ENCODE peak calls at places on chromosomes 2 and 18, in four cellular contexts. One of them, this sample, is unnamed.

GRCh38 chr2:72985891-72986683 is 68.8 kb downstream of the EMX1 start:
- DNase-seq in NCI-H524: no peak
- DNase-seq in skeletal muscle cell: no peak
- DNase-seq in ACHN: no peak
- DNase-seq in this sample: no peak

GRCh38 chr2:240983996-240984498 is 14.4 kb upstream of the SNED1 start:
- DNase-seq in NCI-H524: no peak
- DNase-seq in skeletal muscle cell: no peak
- DNase-seq in ACHN: no peak
- DNase-seq in this sample: no peak

GRCh38 chr18:7116832-7117389 is 686 bp downstream of the LAMA1 start:
- DNase-seq in NCI-H524: no peak
- DNase-seq in skeletal muscle cell: no peak
- DNase-seq in ACHN: peak
- DNase-seq in this sample: no peak

GRCh38 chr2:167509585-167509984 is 621.3 kb downstream of the XIRP2 start:
- DNase-seq in NCI-H524: no peak
- DNase-seq in skeletal muscle cell: peak
- DNase-seq in ACHN: peak
- DNase-seq in this sample: no peak

GRCh38 chr2:11008773-11009172 is 97.0 kb downstream of the KCNF1 start:
- DNase-seq in NCI-H524: no peak
- DNase-seq in skeletal muscle cell: no peak
- DNase-seq in ACHN: no peak
- DNase-seq in this sample: peak

GRCh38 chr2:64525323-64525625 is 1.1 kb downstream of the AFTPH start:
- DNase-seq in NCI-H524: no peak
- DNase-seq in skeletal muscle cell: no peak
- DNase-seq in ACHN: peak
- DNase-seq in this sample: no peak

GRCh38 chr18:77870238-77870637 is 620.6 kb downstream of the GALR1 start:
- DNase-seq in NCI-H524: no peak
- DNase-seq in skeletal muscle cell: no peak
- DNase-seq in ACHN: no peak
- DNase-seq in this sample: no peak

GRCh38 chr2:57759822-57760300 is 286.7 kb upstream of the VRK2 start:
- DNase-seq in NCI-H524: peak
- DNase-seq in skeletal muscle cell: peak
- DNase-seq in ACHN: peak
- DNase-seq in this sample: peak

GRCh38 chr2:120804446-120804845 is 68.8 kb downstream of the GLI2 start:
- DNase-seq in NCI-H524: no peak
- DNase-seq in skeletal muscle cell: no peak
- DNase-seq in ACHN: no peak
- DNase-seq in this sample: no peak

GRCh38 chr2:237625216-237625705 is 2.1 kb upstream of the LRRFIP1 start:
- DNase-seq in NCI-H524: no peak
- DNase-seq in skeletal muscle cell: no peak
- DNase-seq in ACHN: no peak
- DNase-seq in this sample: no peak

GRCh38 chr2:61257446-61257845 is 95.5 kb downstream of the C2orf74 start:
- DNase-seq in NCI-H524: no peak
- DNase-seq in skeletal muscle cell: no peak
- DNase-seq in ACHN: no peak
- DNase-seq in this sample: no peak

GRCh38 chr2:206443735-206444527 is 599 bp downstream of the ADAM23 start:
- DNase-seq in NCI-H524: no peak
- DNase-seq in skeletal muscle cell: no peak
- DNase-seq in ACHN: peak
- DNase-seq in this sample: peak

GRCh38 chr2:168434164-168434563 is 21.9 kb upstream of the CERS6 start:
- DNase-seq in NCI-H524: peak
- DNase-seq in skeletal muscle cell: no peak
- DNase-seq in ACHN: no peak
- DNase-seq in this sample: peak

GRCh38 chr2:75518638-75519465 is 41.9 kb downstream of the EVA1A start:
- DNase-seq in NCI-H524: no peak
- DNase-seq in skeletal muscle cell: no peak
- DNase-seq in ACHN: no peak
- DNase-seq in this sample: no peak

GRCh38 chr18:74990563-74991081 is 218.3 kb downstream of the PTGR3 start:
- DNase-seq in NCI-H524: peak
- DNase-seq in skeletal muscle cell: no peak
- DNase-seq in ACHN: no peak
- DNase-seq in this sample: no peak

GRCh38 chr18:2683055-2683454 is 27.5 kb downstream of the SMCHD1 start:
- DNase-seq in NCI-H524: no peak
- DNase-seq in skeletal muscle cell: no peak
- DNase-seq in ACHN: no peak
- DNase-seq in this sample: no peak

GRCh38 chr2:33366473-33366872 is 110.0 kb upstream of the RASGRP3 start:
- DNase-seq in NCI-H524: no peak
- DNase-seq in skeletal muscle cell: peak
- DNase-seq in ACHN: no peak
- DNase-seq in this sample: no peak

GRCh38 chr2:216029416-216030129 is 16.2 kb upstream of the MREG start:
- DNase-seq in NCI-H524: no peak
- DNase-seq in skeletal muscle cell: no peak
- DNase-seq in ACHN: no peak
- DNase-seq in this sample: no peak

GRCh38 chr18:48363167-48363566 is 46.0 kb downstream of the ZBTB7C start:
- DNase-seq in NCI-H524: no peak
- DNase-seq in skeletal muscle cell: no peak
- DNase-seq in ACHN: no peak
- DNase-seq in this sample: no peak

GRCh38 chr2:12284037-12284436 is 432.7 kb upstream of the TRIB2 start:
- DNase-seq in NCI-H524: no peak
- DNase-seq in skeletal muscle cell: no peak
- DNase-seq in ACHN: no peak
- DNase-seq in this sample: no peak

GRCh38 chr2:240619506-240620148 is 5.7 kb upstream of the GPR35 start:
- DNase-seq in NCI-H524: no peak
- DNase-seq in skeletal muscle cell: no peak
- DNase-seq in ACHN: no peak
- DNase-seq in this sample: no peak

GRCh38 chr2:54657664-54658083 is 65.8 kb upstream of the EML6 start:
- DNase-seq in NCI-H524: no peak
- DNase-seq in skeletal muscle cell: no peak
- DNase-seq in ACHN: peak
- DNase-seq in this sample: no peak

GRCh38 chr2:1551905-1552304 is 138.6 kb downstream of the TPO start:
- DNase-seq in NCI-H524: no peak
- DNase-seq in skeletal muscle cell: no peak
- DNase-seq in ACHN: no peak
- DNase-seq in this sample: no peak

GRCh38 chr2:235518317-235519090 is 24.7 kb downstream of the AGAP1 start:
- DNase-seq in NCI-H524: no peak
- DNase-seq in skeletal muscle cell: no peak
- DNase-seq in ACHN: no peak
- DNase-seq in this sample: peak

GRCh38 chr2:109238580-109238979 is 109.6 kb downstream of the SH3RF3 start:
- DNase-seq in NCI-H524: no peak
- DNase-seq in skeletal muscle cell: peak
- DNase-seq in ACHN: no peak
- DNase-seq in this sample: peak

GRCh38 chr2:192669505-192670082 is 474.9 kb upstream of the TMEFF2 start:
- DNase-seq in NCI-H524: no peak
- DNase-seq in skeletal muscle cell: no peak
- DNase-seq in ACHN: peak
- DNase-seq in this sample: no peak

GRCh38 chr2:138948070-138948539 is 167.9 kb upstream of the NXPH2 start:
- DNase-seq in NCI-H524: no peak
- DNase-seq in skeletal muscle cell: peak
- DNase-seq in ACHN: peak
- DNase-seq in this sample: no peak